ENCODE peak calls at places on chromosomes 6 and 20, in five cellular contexts. A is IMR-90; Y is CD8-positive, alpha-beta T cell; B is tibial artery; F is transverse colon. T is an unnamed sample.

GRCh38 chr6:66605011-66605410 is 898.0 kb upstream of the EYS start:
- DNase-seq in F (no peak), B (no peak), A (no peak), Y (no peak), T (no peak)

GRCh38 chr20:31278178-31278577 is 20.7 kb downstream of the DEFB115 start:
- DNase-seq in F (no peak), A (no peak), B (no peak), Y (no peak), T (no peak)

GRCh38 chr20:49323622-49324238 is 45.9 kb upstream of the ZNFX1 start:
- DNase-seq in B (no peak), F (no peak), Y (peak; percentile 59), A (peak; percentile 74), T (peak; percentile 32)

GRCh38 chr20:51562334-51563140 is 20.0 kb upstream of the NFATC2 start:
- DNase-seq in A (peak; percentile 95), B (peak; percentile 87), F (peak; percentile 71), Y (peak; percentile 53), T (peak; percentile 60)

GRCh38 chr6:13413906-13414555 is 73.4 kb downstream of the GFOD1 start:
- DNase-seq in Y (no peak), F (no peak), B (peak; percentile 83), A (peak; percentile 34), T (no peak)

GRCh38 chr6:150600302-150601017 is 775 bp downstream of the PLEKHG1 start:
- DNase-seq in Y (peak; percentile 70), B (peak; percentile 55), A (peak; percentile 26), F (peak; percentile 83), T (peak; percentile 73)

GRCh38 chr20:36349384-36350170 is 43.4 kb downstream of the DLGAP4 start:
- DNase-seq in F (no peak), Y (no peak), A (no peak), B (no peak), T (no peak)

GRCh38 chr6:12381587-12381986 is 91.4 kb downstream of the EDN1 start:
- DNase-seq in A (peak; percentile 18), F (no peak), Y (no peak), B (no peak), T (no peak)

GRCh38 chr20:63378115-63378429 is 16.9 kb upstream of the CHRNA4 start:
- DNase-seq in F (no peak), Y (no peak), B (no peak), A (no peak), T (no peak)

GRCh38 chr6:30443657-30444450 is 45.5 kb upstream of the HLA-E start:
- DNase-seq in A (peak; percentile 14), Y (no peak), F (no peak), B (no peak), T (no peak)

GRCh38 chr20:10219993-10220750 is 1.5 kb downstream of the SNAP25 start:
- DNase-seq in A (no peak), Y (no peak), F (no peak), B (no peak), T (no peak)

DNA sequence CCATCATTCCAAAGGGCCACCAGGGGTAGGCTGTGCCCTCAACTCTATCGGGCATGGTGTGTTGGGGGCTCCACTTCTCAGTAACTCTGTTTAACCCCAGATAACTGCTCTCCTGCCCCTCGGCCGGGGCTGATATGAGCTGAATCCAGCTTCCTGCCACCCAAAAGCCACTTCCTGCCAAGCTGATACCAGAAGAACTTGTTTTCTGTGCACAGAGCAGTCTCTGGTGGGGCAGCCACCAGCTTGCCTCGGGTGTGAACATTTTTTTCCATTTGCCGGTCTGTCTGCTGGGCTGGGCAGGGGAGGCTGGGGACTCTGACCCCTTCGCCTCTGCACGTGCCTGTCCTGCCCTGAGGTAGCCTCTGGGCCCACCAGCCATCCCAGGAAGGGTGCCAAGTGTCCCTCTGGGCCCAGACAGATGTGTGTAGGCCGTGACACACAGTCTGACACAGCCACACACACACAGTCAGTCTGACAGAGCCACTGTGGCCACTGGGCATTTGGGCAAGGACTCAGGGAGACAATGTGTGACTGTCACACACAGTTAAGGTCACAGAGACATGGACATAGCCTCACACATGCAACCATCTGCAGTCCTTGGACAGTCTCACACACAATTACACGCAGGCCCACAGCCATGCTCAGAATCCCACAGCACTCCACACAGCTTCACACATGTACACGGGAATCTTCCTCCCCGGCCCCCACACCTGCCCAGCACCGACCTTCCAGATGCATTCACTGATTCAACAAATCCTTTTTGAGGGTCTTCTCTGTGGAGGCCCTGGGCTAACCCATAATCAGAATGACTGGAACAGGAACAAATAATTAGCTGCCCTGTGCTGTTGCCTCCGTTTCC is 45.1 kb downstream of the NOL4L start:
- DNase-seq in F (peak; percentile 51), B (no peak), A (no peak), Y (peak; percentile 85), T (no peak)
- TF ChIP-seq CTCF in F (no peak), B (no peak), A (no peak), Y (no peak), T (no peak)

GRCh38 chr6:47734826-47735481 is 36.6 kb downstream of the ADGRF4 start:
- DNase-seq in F (no peak), B (no peak), Y (no peak), A (no peak), T (no peak)

GRCh38 chr6:47737406-47737805 is 39.0 kb downstream of the ADGRF4 start:
- DNase-seq in B (no peak), F (no peak), A (no peak), Y (no peak), T (no peak)

GRCh38 chr6:47740714-47741113 is 41.1 kb upstream of the OPN5 start:
- DNase-seq in Y (no peak), A (no peak), B (no peak), F (no peak), T (no peak)

GRCh38 chr6:47733879-47734558 is 35.6 kb downstream of the ADGRF4 start:
- DNase-seq in Y (no peak), F (no peak), A (peak; percentile 4), B (no peak), T (no peak)

GRCh38 chr6:47736083-47736700 is 37.8 kb downstream of the ADGRF4 start:
- DNase-seq in F (peak; percentile 27), B (no peak), Y (no peak), A (no peak), T (no peak)
- H3K4me1 ChIP-seq in F (peaks cover under 1% of the 10 kb centered on the region), B (no peaks in the 10 kb centered on the region), Y (no peaks in the 10 kb centered on the region), A (no peaks in the 10 kb centered on the region), T (no peaks in the 10 kb centered on the region)

GRCh38 chr20:47503685-47504084 is 2.0 kb downstream of the NCOA3 start:
- DNase-seq in F (no peak), Y (no peak), A (no peak), B (no peak), T (no peak)
- H3K4me3 ChIP-seq in F (no peak overlapping the region), Y (peak overlapping the region; percentile 60), A (no peak overlapping the region), B (peak overlapping the region; percentile 96), T (no peak overlapping the region)

GRCh38 chr6:158958504-158959386 is 41.3 kb downstream of the RSPH3 start:
- DNase-seq in B (no peak), Y (no peak), F (peak; percentile 21), A (no peak), T (no peak)
- TF ChIP-seq CTCF in B (no peak), Y (peak; percentile 21), F (no peak), A (no peak), T (no peak)

GRCh38 chr6:25411316-25411961 is 132.3 kb downstream of the CARMIL1 start:
- DNase-seq in A (no peak), F (no peak), B (no peak), Y (no peak), T (no peak)
- H3K4me1 ChIP-seq in A (no peaks in the 10 kb centered on the region), F (peaks cover 5% of the 10 kb centered on the region), B (peaks cover 77% of the 10 kb centered on the region), Y (peaks cover 46% of the 10 kb centered on the region), T (peaks cover 6% of the 10 kb centered on the region)

GRCh38 chr6:119791746-119792145 is 442.2 kb upstream of the MAN1A1 start:
- DNase-seq in B (no peak), F (no peak), Y (no peak), A (no peak), T (no peak)
- H3K4me3 ChIP-seq in B (no peak overlapping the region), F (no peak overlapping the region), Y (no peak overlapping the region), A (no peak overlapping the region), T (no peak overlapping the region)

GRCh38 chr6:166449036-166449435 is 66.3 kb upstream of the MPC1 start:
- DNase-seq in F (no peak), B (no peak), A (no peak), Y (no peak), T (no peak)

GRCh38 chr6:166448432-166448831 is 65.7 kb upstream of the MPC1 start:
- DNase-seq in F (no peak), Y (no peak), A (no peak), B (no peak), T (no peak)

GRCh38 chr6:166449641-166450040 is 66.9 kb upstream of the MPC1 start:
- DNase-seq in F (no peak), B (no peak), Y (no peak), A (no peak), T (no peak)

GRCh38 chr6:166453651-166454050 is 70.9 kb upstream of the MPC1 start:
- DNase-seq in F (no peak), B (no peak), Y (no peak), A (no peak), T (no peak)

DNA sequence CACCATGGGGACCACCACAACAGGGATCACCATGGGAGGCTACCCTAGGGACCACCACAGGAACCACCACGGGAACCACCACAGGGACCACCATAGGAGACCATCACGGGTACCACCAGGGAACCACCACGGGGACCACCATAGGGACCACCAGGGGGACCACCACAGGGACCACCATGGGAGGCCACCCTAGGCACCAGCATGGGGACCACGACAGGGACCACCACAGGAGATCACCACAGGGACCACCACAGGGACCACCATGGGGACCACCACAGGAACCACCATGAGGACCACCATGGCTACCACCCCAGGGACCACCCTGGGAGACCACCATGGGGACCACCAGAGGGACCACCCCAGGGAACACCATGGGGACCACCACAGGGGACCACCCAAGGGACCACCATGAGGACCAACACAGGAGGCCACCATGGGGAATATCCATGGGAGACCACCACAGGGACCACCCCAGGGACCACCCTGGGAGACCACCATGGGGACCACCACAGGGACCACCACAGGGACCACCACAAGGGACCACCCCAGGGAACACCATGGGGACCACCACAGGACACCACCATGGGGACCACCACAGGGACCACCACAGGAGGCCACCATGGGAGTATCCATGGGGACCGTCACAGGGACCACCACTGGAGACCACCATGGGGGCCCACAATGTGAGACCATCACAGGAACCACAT is 67.6 kb upstream of the MPC1 start:
- DNase-seq in A (no peak), B (no peak), Y (no peak), F (no peak), T (no peak)
- TF ChIP-seq CTCF in A (no peak), B (no peak), Y (no peak), F (no peak), T (no peak)

T was measured in lung.